ENCODE peak calls at places on chromosomes 13 and 19, in eight cellular contexts. N is mesendoderm; S is fibroblast of pulmonary artery; W is RCC 7860; U is activated CD4-positive, alpha-beta T cell treated with anti-CD3 and anti-CD28 coated beads, Interleukin-2, amount 10 ng/mL, durations not matched to agents 7 days and 5 days; J is progenitor cell of endocrine pancreas; R is NCI-H187 treated with DMSO at 0.1 percent for 48 hours; C is cardiac fibroblast. Q is an unnamed sample.

GRCh38 chr13:40439928-40440327 is 226.5 kb downstream of the FOXO1 start:
- DNase-seq in J (no peak), N (no peak), U (no peak), R (no peak), S (no peak), W (no peak), C (peak; percentile 63), Q (no peak)

GRCh38 chr19:33447336-33448158 is 74.0 kb downstream of the CEBPG start:
- DNase-seq in U (no peak), J (no peak), C (no peak), W (no peak), S (no peak), N (no peak), R (no peak), Q (no peak)

GRCh38 chr19:6058411-6059201 is 51.7 kb downstream of the RFX2 start:
- DNase-seq in N (no peak), S (no peak), C (no peak), R (no peak), J (no peak), W (no peak), U (no peak), Q (no peak)

GRCh38 chr13:30247406-30247805 is 59.9 kb downstream of the KATNAL1 start:
- DNase-seq in W (no peak), C (no peak), S (no peak), N (no peak), J (no peak), R (no peak), U (no peak), Q (no peak)

GRCh38 chr19:3403489-3404323 is 37.3 kb downstream of the NFIC start:
- DNase-seq in S (peak; percentile 95), W (no peak), U (no peak), C (peak; percentile 99), N (no peak), R (no peak), J (no peak), Q (peak; percentile 74)

GRCh38 chr19:34365463-34366401 is 736 bp downstream of the GPI start:
- DNase-seq in J (no peak), W (no peak), U (no peak), C (peak; percentile 47), N (peak; percentile 51), R (no peak), S (peak; percentile 44), Q (peak; percentile 27)

GRCh38 chr13:44867825-44868224 is 121.4 kb downstream of the NUFIP1 start:
- DNase-seq in J (no peak), S (peak; percentile 34), C (peak; percentile 48), W (no peak), N (no peak), R (no peak), U (no peak), Q (no peak)

GRCh38 chr19:55094456-55095259 is 19.0 kb downstream of the EPS8L1 start:
- DNase-seq in J (no peak), W (no peak), C (no peak), N (peak; percentile 87), R (no peak), U (no peak), S (no peak), Q (no peak)

GRCh38 chr19:5265260-5265659 is 75.4 kb downstream of the PTPRS start:
- DNase-seq in J (no peak), N (no peak), W (no peak), S (no peak), C (no peak), U (no peak), R (no peak), Q (no peak)

GRCh38 chr19:8028951-8029491 is 23.5 kb upstream of the CCL25 start:
- DNase-seq in J (peak; percentile 33), N (peak; percentile 79), W (no peak), S (peak; percentile 21), C (peak; percentile 62), U (no peak), R (no peak), Q (no peak)

GRCh38 chr13:58960909-58961308 is 1202.8 kb downstream of the DIAPH3 start:
- DNase-seq in C (peak; percentile 5), J (no peak), N (peak; percentile 46), U (no peak), S (peak; percentile 44), R (no peak), W (no peak), Q (no peak)

GRCh38 chr13:105147481-105147880 is 1388.0 kb downstream of the EFNB2 start:
- DNase-seq in W (no peak), R (no peak), N (no peak), C (no peak), S (peak; percentile 12), J (no peak), U (no peak), Q (no peak)

GRCh38 chr13:22736084-22736767 is 444.6 kb upstream of the SGCG start:
- DNase-seq in W (no peak), C (no peak), N (no peak), S (no peak), R (no peak), J (no peak), U (no peak), Q (no peak)

GRCh38 chr13:52356327-52356726 is 49.6 kb downstream of the THSD1 start:
- DNase-seq in W (peak; percentile 78), S (peak; percentile 37), C (peak; percentile 35), R (no peak), N (peak; percentile 78), U (no peak), J (no peak), Q (no peak)

GRCh38 chr13:52177276-52177675 is 17.9 kb upstream of the NEK3 start:
- DNase-seq in C (no peak), N (no peak), J (no peak), U (no peak), W (no peak), R (no peak), S (no peak), Q (no peak)

GRCh38 chr13:95176611-95177259 is 124.5 kb downstream of the ABCC4 start:
- DNase-seq in U (peak; percentile 16), N (no peak), W (no peak), R (no peak), J (no peak), S (peak; percentile 35), C (peak; percentile 76), Q (no peak)

Q was measured in C1 segment of cervical spinal cord.